ENCODE peak calls at places on chromosomes 13 and 19, in four cellular contexts. Q, P, O and E are unnamed samples.
A peak's percentile ranks its signal among the peaks of the same experiment; 100 is the strongest.

GRCh38 chr13:93231867-93232266 is 5.3 kb downstream of the GPC6 start:
- DNase-seq in Q (no peak), P (no peak), O (no peak), E (no peak)

GRCh38 chr19:16447015-16447384 is 24.8 kb downstream of the EPS15L1 start:
- DNase-seq in Q (no peak), P (no peak), O (peak; percentile 50), E (no peak)

GRCh38 chr19:41195675-41196497 is 2.9 kb downstream of the CYP2S1 start:
- DNase-seq in Q (no peak), P (no peak), O (no peak), E (no peak)

GRCh38 chr13:80339841-80340642 is 884 bp downstream of the SPRY2 start:
- DNase-seq in Q (no peak), P (peak; percentile 46), O (peak; percentile 68), E (no peak)

GRCh38 chr13:39712626-39713025 is 57.2 kb downstream of the COG6 start:
- DNase-seq in Q (no peak), P (no peak), O (no peak), E (no peak)

GRCh38 chr13:61812286-61812685 is 396.6 kb upstream of the PCDH20 start:
- DNase-seq in Q (no peak), P (no peak), O (no peak), E (no peak)

GRCh38 chr13:48110132-48110868 is 15.4 kb upstream of the MED4 start:
- DNase-seq in Q (no peak), P (no peak), O (no peak), E (no peak)

GRCh38 chr19:3276341-3276799 is 51.9 kb downstream of the CELF5 start:
- DNase-seq in Q (peak; percentile 49), P (peak; percentile 5), O (peak; percentile 72), E (peak; percentile 88)

GRCh38 chr19:33714149-33714548 is 82.5 kb upstream of the KCTD15 start:
- DNase-seq in Q (no peak), P (no peak), O (no peak), E (no peak)

GRCh38 chr13:109737606-109738005 is 48.8 kb downstream of the IRS2 start:
- DNase-seq in Q (no peak), P (no peak), O (no peak), E (no peak)

GRCh38 chr19:51098366-51099069 is 9.7 kb downstream of the CTU1 start:
- DNase-seq in Q (no peak), P (no peak), O (peak; percentile 20), E (no peak)

GRCh38 chr13:113187905-113188595 is 20.4 kb downstream of the PCID2 start:
- DNase-seq in Q (no peak), P (no peak), O (no peak), E (no peak)

GRCh38 chr19:47697863-47698609 is 15.2 kb upstream of the EHD2 start:
- DNase-seq in Q (peak; percentile 83), P (peak; percentile 73), O (peak; percentile 79), E (peak; percentile 68)

GRCh38 chr19:18865973-18866799 is 29.8 kb downstream of the CERS1 start:
- DNase-seq in Q (peak; percentile 97), P (peak; percentile 46), O (peak; percentile 62), E (no peak)

GRCh38 chr13:51638497-51638871 is 54.2 kb downstream of the WDFY2 start:
- DNase-seq in Q (no peak), P (no peak), O (no peak), E (no peak)

GRCh38 chr13:67438465-67438864 is 208.3 kb upstream of the PCDH9 start:
- DNase-seq in Q (no peak), P (no peak), O (no peak), E (no peak)

GRCh38 chr13:105471683-105472082 is 1063.8 kb downstream of the EFNB2 start:
- DNase-seq in Q (no peak), P (no peak), O (no peak), E (no peak)

GRCh38 chr19:1097810-1098176 is 2.6 kb upstream of the POLR2E start:
- DNase-seq in Q (no peak), P (no peak), O (no peak), E (no peak)

GRCh38 chr13:113566227-113566561 is 18.4 kb upstream of the TFDP1 start:
- DNase-seq in Q (no peak), P (no peak), O (no peak), E (no peak)

GRCh38 chr13:97333983-97334382 is 100.0 kb upstream of the RAP2A start:
- DNase-seq in Q (no peak), P (no peak), O (no peak), E (no peak)

GRCh38 chr13:80022146-80022545 is 318.8 kb downstream of the SPRY2 start:
- DNase-seq in Q (no peak), P (no peak), O (no peak), E (no peak)

GRCh38 chr13:110250258-110250891 is 56.6 kb downstream of the COL4A1 start:
- DNase-seq in Q (no peak), P (no peak), O (no peak), E (no peak)

GRCh38 chr13:99414048-99414995 is 87.0 kb upstream of the TM9SF2 start:
- DNase-seq in Q (no peak), P (no peak), O (no peak), E (no peak)

GRCh38 chr19:32418155-32418554 is 12.6 kb downstream of the DPY19L3 start:
- DNase-seq in Q (no peak), P (no peak), O (no peak), E (no peak)

GRCh38 chr19:49676136-49676689 is 858 bp upstream of the PRMT1 start:
- DNase-seq in Q (no peak), P (peak; percentile 75), O (peak; percentile 90), E (peak; percentile 97)

GRCh38 chr13:41610426-41610825 is 153.1 kb downstream of the RGCC start:
- DNase-seq in Q (no peak), P (peak; percentile 26), O (no peak), E (no peak)

GRCh38 chr19:15285896-15286591 is 46.3 kb downstream of the BRD4 start:
- DNase-seq in Q (peak; percentile 46), P (no peak), O (no peak), E (no peak)

GRCh38 chr19:13718733-13719132 is 45.6 kb upstream of the MRI1 start:
- DNase-seq in Q (no peak), P (no peak), O (peak; percentile 53), E (no peak)

GRCh38 chr19:33186431-33186830 is 7.7 kb upstream of the LRP3 start:
- DNase-seq in Q (no peak), P (no peak), O (no peak), E (no peak)

GRCh38 chr19:38930776-38931761 is at the start of gene MRPS12:
- DNase-seq in Q (peak; percentile 96), P (peak; percentile 99), O (peak; percentile 99), E (peak; percentile 99)

GRCh38 chr19:38932425-38933179 is 1.9 kb downstream of the MRPS12 start:
- DNase-seq in Q (no peak), P (no peak), O (no peak), E (peak; percentile 26)

GRCh38 chr19:38933544-38933943 is 2.8 kb downstream of the MRPS12 start:
- DNase-seq in Q (no peak), P (no peak), O (no peak), E (no peak)

GRCh38 chr19:38928406-38929001 is 2.1 kb downstream of the SARS2 start:
- DNase-seq in Q (no peak), P (no peak), O (no peak), E (no peak)

DNA sequence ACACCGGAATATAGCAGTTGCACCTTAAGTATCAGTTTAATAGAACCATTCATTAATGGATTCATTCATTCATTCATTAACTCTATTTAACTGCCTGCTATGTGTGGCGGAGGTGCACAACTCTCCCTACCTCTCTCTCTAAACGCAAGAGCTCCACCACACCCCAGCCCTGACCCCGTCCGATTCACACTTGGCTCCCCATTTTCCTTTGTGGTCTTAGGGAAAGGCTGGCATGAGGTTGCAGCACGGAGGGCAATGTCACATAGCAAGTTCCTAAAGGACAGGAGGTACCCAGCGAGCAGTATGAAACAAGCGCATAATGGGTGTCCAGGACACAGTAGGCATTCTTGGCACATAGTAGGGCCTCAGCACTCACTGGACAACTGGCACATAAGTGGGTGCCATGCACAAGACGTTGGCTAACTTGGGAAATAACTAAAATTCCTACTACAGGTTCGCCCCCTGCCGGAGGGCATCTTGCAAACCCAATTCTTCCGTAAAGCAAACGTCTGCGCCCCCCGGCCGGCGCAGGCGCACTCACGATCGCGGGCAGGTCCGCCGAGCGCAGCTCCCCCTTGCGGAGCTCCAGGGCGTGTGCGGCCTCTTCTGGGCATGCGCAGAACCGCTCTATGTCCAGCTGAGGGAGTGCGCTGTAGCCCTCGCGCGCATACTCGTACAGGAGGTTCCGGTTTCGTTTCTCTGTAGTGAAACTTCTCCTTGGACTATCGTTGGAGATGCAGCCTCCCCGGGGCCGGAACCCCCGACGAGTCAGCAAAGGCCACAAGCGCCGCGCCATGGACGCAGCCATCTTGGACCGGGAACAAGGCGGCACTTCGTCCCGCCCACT is at the start of gene SARS2:
- DNase-seq in Q (peak; percentile 90), P (peak; percentile 85), O (peak; percentile 93), E (peak; percentile 89)
- TF ChIP-seq POLR2A in Q (no peak), P (peak; percentile 16), O (no peak), E (peak; percentile 70)

DNA sequence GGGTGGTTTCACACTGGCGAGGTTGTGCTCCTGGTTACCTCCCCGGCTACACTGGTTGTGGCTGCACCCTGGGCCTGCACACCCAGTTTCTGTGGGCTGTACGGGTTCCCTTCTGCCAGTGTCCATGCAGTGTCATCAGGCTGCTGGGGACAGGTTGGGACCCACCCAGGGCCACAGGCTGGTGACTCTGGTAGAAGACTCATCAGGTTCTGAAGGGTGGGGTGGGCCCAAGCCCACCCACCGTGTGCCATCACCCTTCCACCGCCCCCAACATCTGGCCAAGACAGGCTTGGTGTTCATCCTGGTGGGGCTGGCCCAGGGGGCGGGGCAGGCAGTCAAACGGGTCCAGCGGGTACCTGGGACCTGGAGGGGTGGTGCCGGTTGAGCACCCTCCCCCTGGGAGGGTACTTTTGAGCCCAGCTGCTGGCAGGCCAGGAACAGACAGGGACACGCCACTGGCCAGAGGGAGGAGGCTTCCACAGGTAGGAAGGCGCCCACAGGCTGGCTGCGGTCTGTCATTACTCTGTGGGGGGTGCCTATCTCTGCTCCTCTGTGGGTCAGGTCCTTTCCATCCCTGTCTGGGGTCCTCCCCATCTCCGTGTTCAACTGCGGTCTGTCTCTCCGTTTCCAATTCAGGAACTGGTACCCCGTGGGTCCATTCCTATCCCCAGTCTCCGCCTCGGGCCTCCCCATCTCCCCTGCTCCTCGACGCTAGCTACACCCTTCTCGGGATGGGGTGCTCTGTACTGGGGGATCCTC is at the start of gene RNF225:
- DNase-seq in Q (no peak), P (peak; percentile 89), O (peak; percentile 50), E (no peak)
- TF ChIP-seq POLR2AphosphoS5 in Q (peak; percentile 81), P (peak; percentile 96), O (no peak), E (peak; percentile 81)

DNA sequence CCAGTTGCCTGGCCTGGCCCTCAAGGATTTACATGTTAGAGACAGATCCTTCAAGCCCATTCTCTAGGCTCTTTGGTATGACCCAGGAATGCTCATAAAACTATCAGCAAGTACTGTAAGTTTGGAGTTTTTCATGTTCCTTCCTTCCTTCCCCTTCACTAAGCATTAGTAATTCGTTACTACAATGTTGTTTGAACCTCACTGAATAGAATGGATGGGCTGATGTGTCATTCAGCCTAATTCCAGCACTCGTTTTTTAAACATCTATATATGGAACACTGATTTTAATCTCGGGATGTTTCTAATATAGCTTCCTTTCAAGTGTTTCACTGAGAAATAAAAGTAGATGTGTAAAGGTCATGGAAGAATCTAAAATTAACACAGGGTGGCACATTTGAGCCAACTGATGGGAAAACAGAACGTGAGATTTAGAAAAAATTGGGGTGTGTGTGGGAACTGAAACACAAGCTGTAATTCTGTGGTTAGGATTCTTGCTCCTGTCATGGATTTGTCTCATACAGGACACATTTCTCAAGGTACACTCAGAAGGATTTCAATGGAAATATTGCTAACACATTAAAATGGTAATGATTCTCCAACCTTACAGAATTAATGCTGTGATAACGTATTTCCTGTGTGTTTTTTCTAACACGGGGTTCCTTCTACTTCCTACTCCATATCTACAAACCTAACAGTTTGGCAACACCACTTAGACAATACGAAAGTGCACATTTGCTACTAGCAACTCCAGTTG is 93.4 kb downstream of the FLT1 start:
- DNase-seq in Q (no peak), P (no peak), O (no peak), E (no peak)
- TF ChIP-seq POLR2A in Q (no peak), P (no peak), O (no peak), E (no peak)

GRCh38 chr13:77359171-77359570 is 32.3 kb upstream of the MYCBP2 start:
- DNase-seq in Q (no peak), P (no peak), O (no peak), E (no peak)
- TF ChIP-seq POLR2AphosphoS5 in Q (no peak), P (no peak), O (no peak), E (no peak)